ENCODE peak calls at places on chromosome 12, in ten cellular contexts. One of them, this sample, is unnamed.

GRCh38 chr12:114444422-114445279 is 38.7 kb upstream of the TBX5 start:
- DNase-seq in HTR-8/SVneo: no peak
- DNase-seq in stimulated activated naive CD4-positive, alpha-beta T cell treated with Interleukin-2 at 50 U/mL for 16 hours: no peak
- DNase-seq in stimulated activated CD8-positive, alpha-beta memory T cell treated with anti-CD3 and anti-CD28 coated beads, Interleukin-7, amount 100 ng/mL, for 1 hour: no peak
- DNase-seq in activated CD4-positive, alpha-beta T cell treated with anti-CD3 and anti-CD28 coated beads, Interleukin-2, amount 50 U/mL, for 1 hour: no peak
- DNase-seq in HEK293T: no peak
- DNase-seq in left cardiac atrium: no peak
- DNase-seq in HCEC 1CT: no peak
- DNase-seq in GM03348: no peak
- DNase-seq in brain microvascular endothelial cell: no peak
- DNase-seq in this sample: no peak

GRCh38 chr12:14238224-14238792 is 127.2 kb upstream of the ATF7IP start:
- DNase-seq in GM03348: peak
- DNase-seq in HCEC 1CT: peak
- DNase-seq in left cardiac atrium: no peak
- DNase-seq in stimulated activated CD8-positive, alpha-beta memory T cell treated with anti-CD3 and anti-CD28 coated beads, Interleukin-7, amount 100 ng/mL, for 1 hour: no peak
- DNase-seq in HEK293T: no peak
- DNase-seq in brain microvascular endothelial cell: no peak
- DNase-seq in HTR-8/SVneo: no peak
- DNase-seq in stimulated activated naive CD4-positive, alpha-beta T cell treated with Interleukin-2 at 50 U/mL for 16 hours: no peak
- DNase-seq in activated CD4-positive, alpha-beta T cell treated with anti-CD3 and anti-CD28 coated beads, Interleukin-2, amount 50 U/mL, for 1 hour: no peak
- DNase-seq in this sample: no peak

GRCh38 chr12:44436756-44437155 is 439.4 kb downstream of the NELL2 start:
- DNase-seq in HCEC 1CT: no peak
- DNase-seq in HEK293T: no peak
- DNase-seq in brain microvascular endothelial cell: no peak
- DNase-seq in stimulated activated CD8-positive, alpha-beta memory T cell treated with anti-CD3 and anti-CD28 coated beads, Interleukin-7, amount 100 ng/mL, for 1 hour: no peak
- DNase-seq in HTR-8/SVneo: no peak
- DNase-seq in stimulated activated naive CD4-positive, alpha-beta T cell treated with Interleukin-2 at 50 U/mL for 16 hours: no peak
- DNase-seq in GM03348: no peak
- DNase-seq in left cardiac atrium: no peak
- DNase-seq in activated CD4-positive, alpha-beta T cell treated with anti-CD3 and anti-CD28 coated beads, Interleukin-2, amount 50 U/mL, for 1 hour: no peak
- DNase-seq in this sample: no peak

GRCh38 chr12:53268637-53269562 is 801 bp downstream of the ESPL1 start:
- DNase-seq in left cardiac atrium: no peak
- DNase-seq in HCEC 1CT: peak
- DNase-seq in brain microvascular endothelial cell: no peak
- DNase-seq in HEK293T: no peak
- DNase-seq in stimulated activated CD8-positive, alpha-beta memory T cell treated with anti-CD3 and anti-CD28 coated beads, Interleukin-7, amount 100 ng/mL, for 1 hour: no peak
- DNase-seq in activated CD4-positive, alpha-beta T cell treated with anti-CD3 and anti-CD28 coated beads, Interleukin-2, amount 50 U/mL, for 1 hour: no peak
- DNase-seq in HTR-8/SVneo: no peak
- DNase-seq in stimulated activated naive CD4-positive, alpha-beta T cell treated with Interleukin-2 at 50 U/mL for 16 hours: no peak
- DNase-seq in GM03348: peak
- DNase-seq in this sample: no peak

GRCh38 chr12:71556881-71557280 is 106.8 kb downstream of the ZFC3H1 start:
- DNase-seq in left cardiac atrium: no peak
- DNase-seq in activated CD4-positive, alpha-beta T cell treated with anti-CD3 and anti-CD28 coated beads, Interleukin-2, amount 50 U/mL, for 1 hour: no peak
- DNase-seq in GM03348: peak
- DNase-seq in brain microvascular endothelial cell: peak
- DNase-seq in HCEC 1CT: peak
- DNase-seq in stimulated activated CD8-positive, alpha-beta memory T cell treated with anti-CD3 and anti-CD28 coated beads, Interleukin-7, amount 100 ng/mL, for 1 hour: no peak
- DNase-seq in stimulated activated naive CD4-positive, alpha-beta T cell treated with Interleukin-2 at 50 U/mL for 16 hours: no peak
- DNase-seq in HTR-8/SVneo: peak
- DNase-seq in HEK293T: no peak
- DNase-seq in this sample: no peak

GRCh38 chr12:92502417-92503028 is 200.3 kb upstream of the PLEKHG7 start:
- DNase-seq in HCEC 1CT: no peak
- DNase-seq in HEK293T: peak
- DNase-seq in left cardiac atrium: no peak
- DNase-seq in activated CD4-positive, alpha-beta T cell treated with anti-CD3 and anti-CD28 coated beads, Interleukin-2, amount 50 U/mL, for 1 hour: no peak
- DNase-seq in stimulated activated CD8-positive, alpha-beta memory T cell treated with anti-CD3 and anti-CD28 coated beads, Interleukin-7, amount 100 ng/mL, for 1 hour: no peak
- DNase-seq in brain microvascular endothelial cell: no peak
- DNase-seq in HTR-8/SVneo: no peak
- DNase-seq in GM03348: no peak
- DNase-seq in stimulated activated naive CD4-positive, alpha-beta T cell treated with Interleukin-2 at 50 U/mL for 16 hours: peak
- DNase-seq in this sample: no peak

GRCh38 chr12:51351913-51352532 is 5.5 kb upstream of the CELA1 start:
- DNase-seq in stimulated activated CD8-positive, alpha-beta memory T cell treated with anti-CD3 and anti-CD28 coated beads, Interleukin-7, amount 100 ng/mL, for 1 hour: peak
- DNase-seq in activated CD4-positive, alpha-beta T cell treated with anti-CD3 and anti-CD28 coated beads, Interleukin-2, amount 50 U/mL, for 1 hour: peak
- DNase-seq in stimulated activated naive CD4-positive, alpha-beta T cell treated with Interleukin-2 at 50 U/mL for 16 hours: no peak
- DNase-seq in brain microvascular endothelial cell: peak
- DNase-seq in HTR-8/SVneo: peak
- DNase-seq in left cardiac atrium: no peak
- DNase-seq in GM03348: peak
- DNase-seq in HCEC 1CT: peak
- DNase-seq in HEK293T: peak
- DNase-seq in this sample: no peak

GRCh38 chr12:71626098-71626497 is 37.5 kb downstream of the ZFC3H1 start:
- DNase-seq in GM03348: no peak
- DNase-seq in brain microvascular endothelial cell: no peak
- DNase-seq in activated CD4-positive, alpha-beta T cell treated with anti-CD3 and anti-CD28 coated beads, Interleukin-2, amount 50 U/mL, for 1 hour: no peak
- DNase-seq in HCEC 1CT: no peak
- DNase-seq in HTR-8/SVneo: no peak
- DNase-seq in stimulated activated naive CD4-positive, alpha-beta T cell treated with Interleukin-2 at 50 U/mL for 16 hours: no peak
- DNase-seq in stimulated activated CD8-positive, alpha-beta memory T cell treated with anti-CD3 and anti-CD28 coated beads, Interleukin-7, amount 100 ng/mL, for 1 hour: no peak
- DNase-seq in left cardiac atrium: no peak
- DNase-seq in HEK293T: no peak
- DNase-seq in this sample: no peak

GRCh38 chr12:91778938-91779400 is 366.7 kb downstream of the BTG1 start:
- DNase-seq in left cardiac atrium: no peak
- DNase-seq in brain microvascular endothelial cell: peak
- DNase-seq in stimulated activated naive CD4-positive, alpha-beta T cell treated with Interleukin-2 at 50 U/mL for 16 hours: peak
- DNase-seq in stimulated activated CD8-positive, alpha-beta memory T cell treated with anti-CD3 and anti-CD28 coated beads, Interleukin-7, amount 100 ng/mL, for 1 hour: no peak
- DNase-seq in HEK293T: peak
- DNase-seq in GM03348: peak
- DNase-seq in HTR-8/SVneo: peak
- DNase-seq in HCEC 1CT: peak
- DNase-seq in activated CD4-positive, alpha-beta T cell treated with anti-CD3 and anti-CD28 coated beads, Interleukin-2, amount 50 U/mL, for 1 hour: peak
- DNase-seq in this sample: no peak

GRCh38 chr12:51914034-51914923 is 7.0 kb downstream of the ACVRL1 start:
- DNase-seq in HCEC 1CT: no peak
- DNase-seq in HTR-8/SVneo: no peak
- DNase-seq in left cardiac atrium: peak
- DNase-seq in GM03348: no peak
- DNase-seq in stimulated activated CD8-positive, alpha-beta memory T cell treated with anti-CD3 and anti-CD28 coated beads, Interleukin-7, amount 100 ng/mL, for 1 hour: no peak
- DNase-seq in brain microvascular endothelial cell: no peak
- DNase-seq in HEK293T: no peak
- DNase-seq in stimulated activated naive CD4-positive, alpha-beta T cell treated with Interleukin-2 at 50 U/mL for 16 hours: no peak
- DNase-seq in activated CD4-positive, alpha-beta T cell treated with anti-CD3 and anti-CD28 coated beads, Interleukin-2, amount 50 U/mL, for 1 hour: no peak
- DNase-seq in this sample: no peak

GRCh38 chr12:108296933-108297332 is 42.2 kb downstream of the CMKLR1 start:
- DNase-seq in brain microvascular endothelial cell: no peak
- DNase-seq in GM03348: no peak
- DNase-seq in HCEC 1CT: no peak
- DNase-seq in HEK293T: no peak
- DNase-seq in activated CD4-positive, alpha-beta T cell treated with anti-CD3 and anti-CD28 coated beads, Interleukin-2, amount 50 U/mL, for 1 hour: no peak
- DNase-seq in stimulated activated naive CD4-positive, alpha-beta T cell treated with Interleukin-2 at 50 U/mL for 16 hours: no peak
- DNase-seq in HTR-8/SVneo: no peak
- DNase-seq in left cardiac atrium: no peak
- DNase-seq in stimulated activated CD8-positive, alpha-beta memory T cell treated with anti-CD3 and anti-CD28 coated beads, Interleukin-7, amount 100 ng/mL, for 1 hour: no peak
- DNase-seq in this sample: no peak

GRCh38 chr12:75738486-75738885 is 227.1 kb upstream of the KRR1 start:
- DNase-seq in left cardiac atrium: no peak
- DNase-seq in HEK293T: no peak
- DNase-seq in HTR-8/SVneo: no peak
- DNase-seq in brain microvascular endothelial cell: no peak
- DNase-seq in HCEC 1CT: no peak
- DNase-seq in GM03348: no peak
- DNase-seq in stimulated activated CD8-positive, alpha-beta memory T cell treated with anti-CD3 and anti-CD28 coated beads, Interleukin-7, amount 100 ng/mL, for 1 hour: no peak
- DNase-seq in stimulated activated naive CD4-positive, alpha-beta T cell treated with Interleukin-2 at 50 U/mL for 16 hours: peak
- DNase-seq in activated CD4-positive, alpha-beta T cell treated with anti-CD3 and anti-CD28 coated beads, Interleukin-2, amount 50 U/mL, for 1 hour: no peak
- DNase-seq in this sample: no peak

GRCh38 chr12:110543252-110543959 is 39.7 kb downstream of the PPTC7 start:
- DNase-seq in HCEC 1CT: peak
- DNase-seq in activated CD4-positive, alpha-beta T cell treated with anti-CD3 and anti-CD28 coated beads, Interleukin-2, amount 50 U/mL, for 1 hour: no peak
- DNase-seq in stimulated activated naive CD4-positive, alpha-beta T cell treated with Interleukin-2 at 50 U/mL for 16 hours: no peak
- DNase-seq in stimulated activated CD8-positive, alpha-beta memory T cell treated with anti-CD3 and anti-CD28 coated beads, Interleukin-7, amount 100 ng/mL, for 1 hour: no peak
- DNase-seq in HEK293T: no peak
- DNase-seq in HTR-8/SVneo: no peak
- DNase-seq in GM03348: no peak
- DNase-seq in left cardiac atrium: peak
- DNase-seq in brain microvascular endothelial cell: peak
- DNase-seq in this sample: peak

GRCh38 chr12:98238513-98238912 is 276.9 kb upstream of the TMPO start:
- DNase-seq in activated CD4-positive, alpha-beta T cell treated with anti-CD3 and anti-CD28 coated beads, Interleukin-2, amount 50 U/mL, for 1 hour: no peak
- DNase-seq in stimulated activated naive CD4-positive, alpha-beta T cell treated with Interleukin-2 at 50 U/mL for 16 hours: no peak
- DNase-seq in brain microvascular endothelial cell: no peak
- DNase-seq in HEK293T: no peak
- DNase-seq in HTR-8/SVneo: peak
- DNase-seq in stimulated activated CD8-positive, alpha-beta memory T cell treated with anti-CD3 and anti-CD28 coated beads, Interleukin-7, amount 100 ng/mL, for 1 hour: no peak
- DNase-seq in GM03348: peak
- DNase-seq in HCEC 1CT: peak
- DNase-seq in left cardiac atrium: no peak
- DNase-seq in this sample: no peak

GRCh38 chr12:66555113-66555512 is 123.8 kb downstream of the GRIP1 start:
- DNase-seq in left cardiac atrium: no peak
- DNase-seq in activated CD4-positive, alpha-beta T cell treated with anti-CD3 and anti-CD28 coated beads, Interleukin-2, amount 50 U/mL, for 1 hour: no peak
- DNase-seq in HTR-8/SVneo: no peak
- DNase-seq in stimulated activated naive CD4-positive, alpha-beta T cell treated with Interleukin-2 at 50 U/mL for 16 hours: no peak
- DNase-seq in HCEC 1CT: no peak
- DNase-seq in brain microvascular endothelial cell: peak
- DNase-seq in stimulated activated CD8-positive, alpha-beta memory T cell treated with anti-CD3 and anti-CD28 coated beads, Interleukin-7, amount 100 ng/mL, for 1 hour: no peak
- DNase-seq in HEK293T: no peak
- DNase-seq in GM03348: no peak
- DNase-seq in this sample: no peak

GRCh38 chr12:15556411-15556810 is 232.8 kb downstream of the EPS8 start:
- DNase-seq in HTR-8/SVneo: no peak
- DNase-seq in HEK293T: no peak
- DNase-seq in brain microvascular endothelial cell: no peak
- DNase-seq in GM03348: peak
- DNase-seq in stimulated activated CD8-positive, alpha-beta memory T cell treated with anti-CD3 and anti-CD28 coated beads, Interleukin-7, amount 100 ng/mL, for 1 hour: no peak
- DNase-seq in stimulated activated naive CD4-positive, alpha-beta T cell treated with Interleukin-2 at 50 U/mL for 16 hours: no peak
- DNase-seq in HCEC 1CT: peak
- DNase-seq in left cardiac atrium: no peak
- DNase-seq in activated CD4-positive, alpha-beta T cell treated with anti-CD3 and anti-CD28 coated beads, Interleukin-2, amount 50 U/mL, for 1 hour: no peak
- DNase-seq in this sample: no peak

GRCh38 chr12:27564612-27565213 is 40.7 kb downstream of the PPFIBP1 start:
- DNase-seq in GM03348: no peak
- DNase-seq in stimulated activated CD8-positive, alpha-beta memory T cell treated with anti-CD3 and anti-CD28 coated beads, Interleukin-7, amount 100 ng/mL, for 1 hour: no peak
- DNase-seq in activated CD4-positive, alpha-beta T cell treated with anti-CD3 and anti-CD28 coated beads, Interleukin-2, amount 50 U/mL, for 1 hour: no peak
- DNase-seq in left cardiac atrium: no peak
- DNase-seq in HEK293T: no peak
- DNase-seq in stimulated activated naive CD4-positive, alpha-beta T cell treated with Interleukin-2 at 50 U/mL for 16 hours: no peak
- DNase-seq in HCEC 1CT: no peak
- DNase-seq in brain microvascular endothelial cell: no peak
- DNase-seq in HTR-8/SVneo: peak
- DNase-seq in this sample: no peak

GRCh38 chr12:58557156-58557555 is 363.1 kb downstream of the LRIG3 start:
- DNase-seq in stimulated activated CD8-positive, alpha-beta memory T cell treated with anti-CD3 and anti-CD28 coated beads, Interleukin-7, amount 100 ng/mL, for 1 hour: no peak
- DNase-seq in stimulated activated naive CD4-positive, alpha-beta T cell treated with Interleukin-2 at 50 U/mL for 16 hours: no peak
- DNase-seq in brain microvascular endothelial cell: peak
- DNase-seq in HCEC 1CT: peak
- DNase-seq in GM03348: peak
- DNase-seq in HEK293T: no peak
- DNase-seq in activated CD4-positive, alpha-beta T cell treated with anti-CD3 and anti-CD28 coated beads, Interleukin-2, amount 50 U/mL, for 1 hour: no peak
- DNase-seq in left cardiac atrium: no peak
- DNase-seq in HTR-8/SVneo: no peak
- DNase-seq in this sample: no peak

GRCh38 chr12:113899844-113900471 is 66.2 kb downstream of the RBM19 start:
- DNase-seq in stimulated activated CD8-positive, alpha-beta memory T cell treated with anti-CD3 and anti-CD28 coated beads, Interleukin-7, amount 100 ng/mL, for 1 hour: no peak
- DNase-seq in HCEC 1CT: no peak
- DNase-seq in left cardiac atrium: no peak
- DNase-seq in brain microvascular endothelial cell: no peak
- DNase-seq in HTR-8/SVneo: no peak
- DNase-seq in activated CD4-positive, alpha-beta T cell treated with anti-CD3 and anti-CD28 coated beads, Interleukin-2, amount 50 U/mL, for 1 hour: no peak
- DNase-seq in stimulated activated naive CD4-positive, alpha-beta T cell treated with Interleukin-2 at 50 U/mL for 16 hours: no peak
- DNase-seq in GM03348: no peak
- DNase-seq in HEK293T: no peak
- DNase-seq in this sample: no peak

GRCh38 chr12:106227641-106228319 is 20.0 kb downstream of the CKAP4 start:
- DNase-seq in HTR-8/SVneo: no peak
- DNase-seq in GM03348: no peak
- DNase-seq in HCEC 1CT: no peak
- DNase-seq in brain microvascular endothelial cell: no peak
- DNase-seq in activated CD4-positive, alpha-beta T cell treated with anti-CD3 and anti-CD28 coated beads, Interleukin-2, amount 50 U/mL, for 1 hour: peak
- DNase-seq in HEK293T: no peak
- DNase-seq in left cardiac atrium: peak
- DNase-seq in stimulated activated naive CD4-positive, alpha-beta T cell treated with Interleukin-2 at 50 U/mL for 16 hours: peak
- DNase-seq in stimulated activated CD8-positive, alpha-beta memory T cell treated with anti-CD3 and anti-CD28 coated beads, Interleukin-7, amount 100 ng/mL, for 1 hour: no peak
- DNase-seq in this sample: no peak

GRCh38 chr12:88036368-88036965 is 7.3 kb upstream of the C12orf50 start:
- DNase-seq in activated CD4-positive, alpha-beta T cell treated with anti-CD3 and anti-CD28 coated beads, Interleukin-2, amount 50 U/mL, for 1 hour: no peak
- DNase-seq in left cardiac atrium: no peak
- DNase-seq in HCEC 1CT: peak
- DNase-seq in brain microvascular endothelial cell: peak
- DNase-seq in stimulated activated naive CD4-positive, alpha-beta T cell treated with Interleukin-2 at 50 U/mL for 16 hours: no peak
- DNase-seq in HEK293T: no peak
- DNase-seq in stimulated activated CD8-positive, alpha-beta memory T cell treated with anti-CD3 and anti-CD28 coated beads, Interleukin-7, amount 100 ng/mL, for 1 hour: no peak
- DNase-seq in GM03348: peak
- DNase-seq in HTR-8/SVneo: no peak
- DNase-seq in this sample: no peak

GRCh38 chr12:123024819-123025391 is 44.4 kb downstream of the ARL6IP4 start:
- DNase-seq in GM03348: no peak
- DNase-seq in activated CD4-positive, alpha-beta T cell treated with anti-CD3 and anti-CD28 coated beads, Interleukin-2, amount 50 U/mL, for 1 hour: no peak
- DNase-seq in stimulated activated CD8-positive, alpha-beta memory T cell treated with anti-CD3 and anti-CD28 coated beads, Interleukin-7, amount 100 ng/mL, for 1 hour: no peak
- DNase-seq in HEK293T: no peak
- DNase-seq in stimulated activated naive CD4-positive, alpha-beta T cell treated with Interleukin-2 at 50 U/mL for 16 hours: peak
- DNase-seq in brain microvascular endothelial cell: peak
- DNase-seq in HCEC 1CT: peak
- DNase-seq in HTR-8/SVneo: no peak
- DNase-seq in left cardiac atrium: no peak
- DNase-seq in this sample: no peak

GRCh38 chr12:67525500-67525884 is 123.1 kb upstream of the DYRK2 start:
- DNase-seq in activated CD4-positive, alpha-beta T cell treated with anti-CD3 and anti-CD28 coated beads, Interleukin-2, amount 50 U/mL, for 1 hour: no peak
- DNase-seq in HEK293T: no peak
- DNase-seq in brain microvascular endothelial cell: no peak
- DNase-seq in stimulated activated CD8-positive, alpha-beta memory T cell treated with anti-CD3 and anti-CD28 coated beads, Interleukin-7, amount 100 ng/mL, for 1 hour: no peak
- DNase-seq in HTR-8/SVneo: no peak
- DNase-seq in GM03348: no peak
- DNase-seq in left cardiac atrium: no peak
- DNase-seq in HCEC 1CT: no peak
- DNase-seq in stimulated activated naive CD4-positive, alpha-beta T cell treated with Interleukin-2 at 50 U/mL for 16 hours: no peak
- DNase-seq in this sample: no peak

GRCh38 chr12:95532851-95533250 is 18.4 kb downstream of the USP44 start:
- DNase-seq in GM03348: peak
- DNase-seq in HEK293T: no peak
- DNase-seq in activated CD4-positive, alpha-beta T cell treated with anti-CD3 and anti-CD28 coated beads, Interleukin-2, amount 50 U/mL, for 1 hour: no peak
- DNase-seq in brain microvascular endothelial cell: peak
- DNase-seq in HCEC 1CT: no peak
- DNase-seq in stimulated activated naive CD4-positive, alpha-beta T cell treated with Interleukin-2 at 50 U/mL for 16 hours: no peak
- DNase-seq in left cardiac atrium: no peak
- DNase-seq in HTR-8/SVneo: no peak
- DNase-seq in stimulated activated CD8-positive, alpha-beta memory T cell treated with anti-CD3 and anti-CD28 coated beads, Interleukin-7, amount 100 ng/mL, for 1 hour: no peak
- DNase-seq in this sample: no peak

GRCh38 chr12:26823391-26823790 is 9.6 kb downstream of the ITPR2 start:
- DNase-seq in left cardiac atrium: no peak
- DNase-seq in activated CD4-positive, alpha-beta T cell treated with anti-CD3 and anti-CD28 coated beads, Interleukin-2, amount 50 U/mL, for 1 hour: no peak
- DNase-seq in stimulated activated naive CD4-positive, alpha-beta T cell treated with Interleukin-2 at 50 U/mL for 16 hours: no peak
- DNase-seq in GM03348: no peak
- DNase-seq in brain microvascular endothelial cell: peak
- DNase-seq in HTR-8/SVneo: no peak
- DNase-seq in HEK293T: no peak
- DNase-seq in stimulated activated CD8-positive, alpha-beta memory T cell treated with anti-CD3 and anti-CD28 coated beads, Interleukin-7, amount 100 ng/mL, for 1 hour: no peak
- DNase-seq in HCEC 1CT: peak
- DNase-seq in this sample: no peak

GRCh38 chr12:98701166-98701565 is 56.1 kb downstream of the APAF1 start:
- DNase-seq in left cardiac atrium: no peak
- DNase-seq in HEK293T: no peak
- DNase-seq in GM03348: no peak
- DNase-seq in stimulated activated naive CD4-positive, alpha-beta T cell treated with Interleukin-2 at 50 U/mL for 16 hours: no peak
- DNase-seq in HTR-8/SVneo: no peak
- DNase-seq in stimulated activated CD8-positive, alpha-beta memory T cell treated with anti-CD3 and anti-CD28 coated beads, Interleukin-7, amount 100 ng/mL, for 1 hour: no peak
- DNase-seq in HCEC 1CT: peak
- DNase-seq in activated CD4-positive, alpha-beta T cell treated with anti-CD3 and anti-CD28 coated beads, Interleukin-2, amount 50 U/mL, for 1 hour: no peak
- DNase-seq in brain microvascular endothelial cell: no peak
- DNase-seq in this sample: no peak

GRCh38 chr12:48969847-48970701 is 1.5 kb downstream of the WNT10B start:
- DNase-seq in GM03348: no peak
- DNase-seq in HEK293T: no peak
- DNase-seq in activated CD4-positive, alpha-beta T cell treated with anti-CD3 and anti-CD28 coated beads, Interleukin-2, amount 50 U/mL, for 1 hour: peak
- DNase-seq in stimulated activated naive CD4-positive, alpha-beta T cell treated with Interleukin-2 at 50 U/mL for 16 hours: peak
- DNase-seq in HTR-8/SVneo: no peak
- DNase-seq in brain microvascular endothelial cell: no peak
- DNase-seq in left cardiac atrium: peak
- DNase-seq in stimulated activated CD8-positive, alpha-beta memory T cell treated with anti-CD3 and anti-CD28 coated beads, Interleukin-7, amount 100 ng/mL, for 1 hour: no peak
- DNase-seq in HCEC 1CT: no peak
- DNase-seq in this sample: no peak

GRCh38 chr12:67388331-67389163 is 119.4 kb downstream of the CAND1 start:
- DNase-seq in stimulated activated CD8-positive, alpha-beta memory T cell treated with anti-CD3 and anti-CD28 coated beads, Interleukin-7, amount 100 ng/mL, for 1 hour: no peak
- DNase-seq in activated CD4-positive, alpha-beta T cell treated with anti-CD3 and anti-CD28 coated beads, Interleukin-2, amount 50 U/mL, for 1 hour: no peak
- DNase-seq in GM03348: no peak
- DNase-seq in HTR-8/SVneo: peak
- DNase-seq in left cardiac atrium: no peak
- DNase-seq in HEK293T: peak
- DNase-seq in stimulated activated naive CD4-positive, alpha-beta T cell treated with Interleukin-2 at 50 U/mL for 16 hours: no peak
- DNase-seq in HCEC 1CT: no peak
- DNase-seq in brain microvascular endothelial cell: no peak
- DNase-seq in this sample: no peak

This sample was measured in tibial artery.